ENCODE peak calls at places on chromosomes 3 and 15, in six cellular contexts. X, K, J, I, O and E are unnamed samples.

GRCh38 chr3:30685267-30685667 is 78.9 kb downstream of the TGFBR2 start:
- DNase-seq in X (no peak), K (no peak), J (no peak), I (peak; percentile 59), O (no peak), E (peak; percentile 63)

GRCh38 chr15:70778258-70779076 is 15.1 kb upstream of the UACA start:
- DNase-seq in X (peak; percentile 42), K (no peak), J (no peak), I (no peak), O (no peak), E (no peak)

GRCh38 chr15:96887730-96888129 is 557.2 kb downstream of the NR2F2 start:
- DNase-seq in X (no peak), K (no peak), J (no peak), I (no peak), O (no peak), E (no peak)

GRCh38 chr3:72123908-72124441 is 339.0 kb upstream of the PROK2 start:
- DNase-seq in X (peak; percentile 66), K (no peak), J (peak; percentile 69), I (peak; percentile 37), O (no peak), E (peak; percentile 52)

GRCh38 chr3:132405188-132405587 is 12.1 kb upstream of the DNAJC13 start:
- DNase-seq in X (no peak), K (peak; percentile 82), J (no peak), I (no peak), O (no peak), E (no peak)

GRCh38 chr3:101017048-101017447 is 23.8 kb upstream of the ABI3BP start:
- DNase-seq in X (no peak), K (no peak), J (no peak), I (no peak), O (no peak), E (no peak)

GRCh38 chr3:178525180-178525704 is 11.0 kb upstream of the KCNMB2 start:
- DNase-seq in X (no peak), K (no peak), J (no peak), I (no peak), O (no peak), E (no peak)

GRCh38 chr3:19232566-19232965 is 84.3 kb downstream of the KCNH8 start:
- DNase-seq in X (no peak), K (no peak), J (no peak), I (no peak), O (no peak), E (no peak)

GRCh38 chr3:155083313-155083905 is 3.3 kb downstream of the MME start:
- DNase-seq in X (no peak), K (no peak), J (no peak), I (no peak), O (no peak), E (no peak)

GRCh38 chr3:17623464-17623863 is 119.0 kb downstream of the TBC1D5 start:
- DNase-seq in X (no peak), K (no peak), J (no peak), I (no peak), O (no peak), E (no peak)

GRCh38 chr15:65550681-65551098 is 20.4 kb downstream of the HACD3 start:
- DNase-seq in X (peak; percentile 23), K (no peak), J (no peak), I (no peak), O (no peak), E (no peak)

GRCh38 chr3:8635625-8636024 is 9.0 kb downstream of the SSUH2 start:
- DNase-seq in X (no peak), K (no peak), J (no peak), I (no peak), O (no peak), E (no peak)

GRCh38 chr3:32249184-32249782 is 10.8 kb downstream of the CMTM8 start:
- DNase-seq in X (no peak), K (no peak), J (no peak), I (peak; percentile 27), O (no peak), E (no peak)

GRCh38 chr3:139772539-139773500 is 95.0 kb upstream of the NMNAT3 start:
- DNase-seq in X (no peak), K (no peak), J (no peak), I (no peak), O (no peak), E (no peak)

GRCh38 chr3:161070252-161070930 is 34.8 kb downstream of the B3GALNT1 start:
- DNase-seq in X (no peak), K (no peak), J (no peak), I (no peak), O (no peak), E (no peak)